ENCODE peak calls at places on chromosomes 6 and 20, in nine cellular contexts. S is GM23338, D is hepatocyte, G is GM23248, A is upper lobe of right lung, P is adrenal gland, W is PC-3, K is neural progenitor cell, M is heart right ventricle. E is an unnamed sample.

GRCh38 chr6:159790149-159790946 is at the start of gene MRPL18:
- DNase-seq in M (peak; percentile 91), P (peak; percentile 98), K (peak; percentile 97), A (peak; percentile 96), D (peak; percentile 95), W (peak; percentile 90), S (peak; percentile 97), G (peak; percentile 97), E (peak; percentile 93)

GRCh38 chr6:113648698-113649097 is 208.4 kb upstream of the MARCKS start:
- DNase-seq in W (no peak), A (no peak), S (no peak), P (no peak), K (no peak), M (no peak), D (no peak), G (no peak), E (no peak)

GRCh38 chr6:16676978-16677377 is 84.3 kb downstream of the ATXN1 start:
- DNase-seq in D (no peak), S (peak; percentile 14), G (peak; percentile 31), M (no peak), W (peak; percentile 47), P (peak; percentile 62), K (peak; percentile 19), A (no peak), E (peak; percentile 74)

GRCh38 chr20:7285918-7286556 is 518.6 kb downstream of the BMP2 start:
- DNase-seq in G (peak; percentile 78), D (peak; percentile 92), K (peak; percentile 88), P (peak; percentile 60), S (peak; percentile 87), W (peak; percentile 92), M (peak; percentile 52), A (peak; percentile 67), E (peak; percentile 24)

GRCh38 chr6:41201784-41202181 is 834 bp upstream of the TREML2 start:
- DNase-seq in A (no peak), G (no peak), D (no peak), W (no peak), M (no peak), S (no peak), P (no peak), K (no peak), E (no peak)

GRCh38 chr6:96789871-96790270 is 47.4 kb downstream of the GPR63 start:
- DNase-seq in G (no peak), M (no peak), W (no peak), D (no peak), P (no peak), S (no peak), K (no peak), A (no peak), E (no peak)

GRCh38 chr6:32816746-32817204 is at the start of gene HLA-DOB:
- DNase-seq in W (peak; percentile 76), D (peak; percentile 49), P (no peak), A (no peak), M (no peak), G (peak; percentile 26), S (peak; percentile 52), K (no peak), E (no peak)

GRCh38 chr20:5153612-5154542 is 27.1 kb downstream of the CDS2 start:
- DNase-seq in W (peak; percentile 96), P (no peak), M (no peak), A (no peak), D (no peak), G (peak; percentile 18), S (no peak), K (no peak), E (no peak)

GRCh38 chr6:125748534-125749111 is 809 bp upstream of the HEY2 start:
- DNase-seq in M (no peak), A (no peak), G (peak; percentile 49), P (no peak), K (peak; percentile 29), S (no peak), D (no peak), W (peak; percentile 11), E (peak; percentile 42)

GRCh38 chr20:38520261-38520660 is 47.6 kb downstream of the RALGAPB start:
- DNase-seq in A (no peak), S (no peak), G (no peak), W (no peak), D (no peak), M (no peak), P (no peak), K (no peak), E (no peak)

GRCh38 chr6:28336284-28337024 is 506 bp upstream of the ZSCAN31 start:
- DNase-seq in P (peak; percentile 32), S (no peak), G (no peak), D (peak; percentile 69), K (peak; percentile 43), A (no peak), M (no peak), W (peak; percentile 72), E (peak; percentile 77)

GRCh38 chr6:11142296-11143027 is 30.9 kb upstream of the ERVFRD-1 start:
- DNase-seq in M (no peak), W (peak; percentile 35), G (peak; percentile 36), S (no peak), D (no peak), K (no peak), A (no peak), P (no peak), E (no peak)

GRCh38 chr6:101429291-101429690 is 35.8 kb downstream of the GRIK2 start:
- DNase-seq in M (no peak), K (no peak), G (peak; percentile 27), S (no peak), P (no peak), D (no peak), W (no peak), A (no peak), E (no peak)

GRCh38 chr6:166203641-166204222 is 36.1 kb upstream of the TBXT start:
- DNase-seq in P (no peak), M (no peak), A (no peak), G (no peak), K (no peak), S (no peak), W (no peak), D (no peak), E (no peak)

GRCh38 chr6:72002415-72002814 is 116.1 kb downstream of the RIMS1 start:
- DNase-seq in D (no peak), P (no peak), W (no peak), K (no peak), A (no peak), M (no peak), S (no peak), G (no peak), E (no peak)

DNA sequence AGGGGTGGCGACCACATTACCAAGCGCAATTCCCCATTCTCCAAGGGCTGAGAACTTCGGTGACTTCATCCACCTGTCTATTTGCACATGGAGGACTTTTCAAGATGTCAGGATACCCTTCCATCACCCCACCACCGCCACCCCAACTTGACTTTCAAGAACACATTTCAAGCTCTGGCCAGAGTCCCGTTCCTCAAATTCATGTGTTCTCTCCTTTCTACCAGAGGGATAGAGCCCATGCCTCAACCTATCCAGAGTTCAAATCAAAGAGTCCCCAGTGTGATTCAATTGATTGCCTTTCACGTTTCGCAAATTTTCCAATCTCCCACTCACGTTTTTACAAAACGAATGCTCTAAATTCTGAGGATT is 4.4 kb downstream of the TCF21 start:
- DNase-seq in G (no peak), K (no peak), S (no peak), D (no peak), W (no peak), M (no peak), A (no peak), P (no peak), E (no peak)
- H3K4me3 ChIP-seq in G (no peak overlapping the region), K (peak overlapping the region; percentile 31), S (peak overlapping the region; percentile 50), D (no peak overlapping the region), W (peak overlapping the region; percentile 53), M (peak overlapping the region; percentile 59), A (peak overlapping the region; percentile 56), P (no peak overlapping the region), E (peak overlapping the region; percentile 11)

GRCh38 chr6:136289327-136289578 is 393 bp downstream of the BCLAF1 start:
- DNase-seq in M (peak; percentile 92), D (peak; percentile 97), A (peak; percentile 96), P (peak; percentile 91), G (peak; percentile 97), W (peak; percentile 82), K (peak; percentile 96), S (peak; percentile 95), E (peak; percentile 91)
- H3K4me1 ChIP-seq in M (peaks cover 37% of the 10 kb centered on the region), D (peaks cover 21% of the 10 kb centered on the region), A (peaks cover 45% of the 10 kb centered on the region), P (peaks cover 32% of the 10 kb centered on the region), G (peaks cover 26% of the 10 kb centered on the region), W (peaks cover 30% of the 10 kb centered on the region), K (peaks cover 19% of the 10 kb centered on the region), S (peaks cover 31% of the 10 kb centered on the region), E (peaks cover 29% of the 10 kb centered on the region)

GRCh38 chr6:132062626-132063025 is 111.5 kb upstream of the CCN2 start:
- DNase-seq in S (no peak), P (no peak), G (no peak), D (no peak), M (no peak), K (no peak), A (no peak), W (no peak), E (no peak)

GRCh38 chr6:132065556-132065955 is 114.4 kb upstream of the CCN2 start:
- DNase-seq in W (peak; percentile 31), P (no peak), M (no peak), G (no peak), S (no peak), K (no peak), D (no peak), A (no peak), E (no peak)

GRCh38 chr6:132061381-132061780 is 110.2 kb upstream of the CCN2 start:
- DNase-seq in A (no peak), G (no peak), M (no peak), K (no peak), S (no peak), D (no peak), W (no peak), P (no peak), E (no peak)

GRCh38 chr6:132063738-132064137 is 112.6 kb upstream of the CCN2 start:
- DNase-seq in G (peak; percentile 94), D (peak; percentile 37), P (peak; percentile 15), W (peak; percentile 80), M (no peak), A (no peak), S (no peak), K (no peak), E (peak; percentile 91)

DNA sequence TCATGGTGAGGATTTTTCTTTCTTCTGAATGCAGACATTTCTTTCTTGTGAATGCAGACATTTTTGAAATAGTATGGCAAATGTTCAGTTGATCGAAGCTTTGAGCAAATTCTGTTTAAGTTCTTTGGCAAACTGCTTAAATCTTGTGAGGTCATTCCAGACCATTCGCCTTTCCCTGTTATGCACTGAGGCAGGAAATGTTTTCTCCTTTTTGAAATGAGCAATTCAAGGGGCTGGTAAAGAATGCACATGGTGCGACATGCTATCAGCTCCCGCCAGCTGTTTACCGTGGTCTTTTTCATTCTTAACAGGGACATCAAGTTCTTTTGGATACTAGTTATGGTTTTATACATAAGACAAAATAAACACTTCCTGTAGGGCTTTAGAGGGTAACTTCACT is 112.0 kb upstream of the CCN2 start:
- DNase-seq in D (no peak), P (no peak), G (peak; percentile 37), K (no peak), M (no peak), S (no peak), A (no peak), W (no peak), E (no peak)
- H3K27ac ChIP-seq in D (peak overlapping the region; percentile 55), P (no peak overlapping the region), G (peak overlapping the region; percentile 87), K (no peak overlapping the region), M (no peak overlapping the region), S (no peak overlapping the region), A (no peak overlapping the region), W (peak overlapping the region; percentile 2), E (peak overlapping the region; percentile 90)

DNA sequence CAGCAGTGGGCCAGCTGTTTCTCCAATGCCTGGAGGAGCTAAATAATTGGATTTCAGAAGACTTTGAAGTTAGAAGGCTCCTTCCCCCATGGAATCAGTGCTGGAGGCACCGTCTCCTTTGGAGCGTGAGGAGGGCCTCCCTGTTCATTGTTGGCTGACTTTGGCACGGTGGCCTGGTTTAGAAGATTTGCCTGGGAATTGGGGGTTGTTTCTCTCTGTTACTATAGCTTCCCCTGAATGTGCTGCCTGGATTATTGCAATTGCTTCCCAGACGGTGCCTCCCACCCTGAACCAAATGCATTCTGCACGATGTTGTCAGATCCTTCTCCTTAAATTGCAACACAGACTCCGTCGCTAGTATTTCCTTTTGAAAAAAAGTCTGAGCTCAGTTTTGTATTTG is 27.7 kb upstream of the KCNG1 start:
- DNase-seq in K (peak; percentile 39), W (no peak), D (no peak), A (no peak), M (no peak), G (no peak), S (no peak), P (no peak), E (no peak)
- H3K4me3 ChIP-seq in K (no peak overlapping the region), W (no peak overlapping the region), D (no peak overlapping the region), A (no peak overlapping the region), M (no peak overlapping the region), G (no peak overlapping the region), S (no peak overlapping the region), P (no peak overlapping the region), E (no peak overlapping the region)

E was measured in SJSA1.